ENCODE peak calls at places on chromosomes 13 and 19, in ten cellular contexts. One of them, this sample, is unnamed.

GRCh38 chr13:52845766-52846566 is 2.5 kb downstream of the PCDH8 start:
- DNase-seq in kidney tubule cell: peak; percentile 57
- DNase-seq in AML-193: no peak
- DNase-seq in AG04450: no peak
- DNase-seq in GF-D8: no peak
- DNase-seq in activated CD4-positive, alpha-beta T cell treated with anti-CD3 and anti-CD28 coated beads, Interleukin-2, amount 10 ng/mL, durations not matched to agents 7 days and 5 days: peak; percentile 37
- DNase-seq in activated gamma-delta T cell treated with anti-CD3 and anti-CD28 coated beads, Interleukin-2, amount 50 U/mL, for 16 hours: no peak
- DNase-seq in HTR-8/SVneo: no peak
- DNase-seq in T-helper 9 cell: no peak
- DNase-seq in naive thymus-derived CD4-positive, alpha-beta T cell: no peak
- DNase-seq in this sample: peak; percentile 26

GRCh38 chr19:37466277-37466797 is 907 bp downstream of the ZNF569 start:
- DNase-seq in AG04450: no peak
- DNase-seq in activated gamma-delta T cell treated with anti-CD3 and anti-CD28 coated beads, Interleukin-2, amount 50 U/mL, for 16 hours: no peak
- DNase-seq in T-helper 9 cell: no peak
- DNase-seq in activated CD4-positive, alpha-beta T cell treated with anti-CD3 and anti-CD28 coated beads, Interleukin-2, amount 10 ng/mL, durations not matched to agents 7 days and 5 days: no peak
- DNase-seq in kidney tubule cell: no peak
- DNase-seq in GF-D8: no peak
- DNase-seq in naive thymus-derived CD4-positive, alpha-beta T cell: no peak
- DNase-seq in HTR-8/SVneo: no peak
- DNase-seq in AML-193: no peak
- DNase-seq in this sample: no peak

GRCh38 chr13:33218020-33218419 is 67.5 kb downstream of the STARD13 start:
- DNase-seq in AML-193: no peak
- DNase-seq in activated gamma-delta T cell treated with anti-CD3 and anti-CD28 coated beads, Interleukin-2, amount 50 U/mL, for 16 hours: no peak
- DNase-seq in AG04450: no peak
- DNase-seq in HTR-8/SVneo: no peak
- DNase-seq in GF-D8: no peak
- DNase-seq in kidney tubule cell: peak; percentile 78
- DNase-seq in activated CD4-positive, alpha-beta T cell treated with anti-CD3 and anti-CD28 coated beads, Interleukin-2, amount 10 ng/mL, durations not matched to agents 7 days and 5 days: no peak
- DNase-seq in naive thymus-derived CD4-positive, alpha-beta T cell: no peak
- DNase-seq in T-helper 9 cell: no peak
- DNase-seq in this sample: no peak

GRCh38 chr19:10727599-10728250 is 9.8 kb downstream of the DNM2 start:
- DNase-seq in HTR-8/SVneo: no peak
- DNase-seq in T-helper 9 cell: no peak
- DNase-seq in AML-193: no peak
- DNase-seq in GF-D8: no peak
- DNase-seq in activated gamma-delta T cell treated with anti-CD3 and anti-CD28 coated beads, Interleukin-2, amount 50 U/mL, for 16 hours: no peak
- DNase-seq in activated CD4-positive, alpha-beta T cell treated with anti-CD3 and anti-CD28 coated beads, Interleukin-2, amount 10 ng/mL, durations not matched to agents 7 days and 5 days: no peak
- DNase-seq in AG04450: no peak
- DNase-seq in kidney tubule cell: no peak
- DNase-seq in naive thymus-derived CD4-positive, alpha-beta T cell: no peak
- DNase-seq in this sample: no peak

GRCh38 chr19:13212759-13213330 is 62.6 kb downstream of the IER2 start:
- DNase-seq in T-helper 9 cell: peak; percentile 75
- DNase-seq in HTR-8/SVneo: peak; percentile 38
- DNase-seq in GF-D8: no peak
- DNase-seq in AG04450: no peak
- DNase-seq in kidney tubule cell: peak; percentile 68
- DNase-seq in activated gamma-delta T cell treated with anti-CD3 and anti-CD28 coated beads, Interleukin-2, amount 50 U/mL, for 16 hours: peak; percentile 65
- DNase-seq in AML-193: no peak
- DNase-seq in activated CD4-positive, alpha-beta T cell treated with anti-CD3 and anti-CD28 coated beads, Interleukin-2, amount 10 ng/mL, durations not matched to agents 7 days and 5 days: peak; percentile 82
- DNase-seq in naive thymus-derived CD4-positive, alpha-beta T cell: peak; percentile 72
- DNase-seq in this sample: peak; percentile 67

GRCh38 chr13:58991826-58992477 is 1171.8 kb downstream of the DIAPH3 start:
- DNase-seq in naive thymus-derived CD4-positive, alpha-beta T cell: no peak
- DNase-seq in T-helper 9 cell: no peak
- DNase-seq in HTR-8/SVneo: no peak
- DNase-seq in kidney tubule cell: peak; percentile 55
- DNase-seq in GF-D8: no peak
- DNase-seq in AML-193: no peak
- DNase-seq in AG04450: no peak
- DNase-seq in activated gamma-delta T cell treated with anti-CD3 and anti-CD28 coated beads, Interleukin-2, amount 50 U/mL, for 16 hours: no peak
- DNase-seq in activated CD4-positive, alpha-beta T cell treated with anti-CD3 and anti-CD28 coated beads, Interleukin-2, amount 10 ng/mL, durations not matched to agents 7 days and 5 days: no peak
- DNase-seq in this sample: no peak

GRCh38 chr13:45370922-45371406 is 30.0 kb upstream of the TPT1 start:
- DNase-seq in activated gamma-delta T cell treated with anti-CD3 and anti-CD28 coated beads, Interleukin-2, amount 50 U/mL, for 16 hours: peak; percentile 34
- DNase-seq in naive thymus-derived CD4-positive, alpha-beta T cell: peak; percentile 56
- DNase-seq in activated CD4-positive, alpha-beta T cell treated with anti-CD3 and anti-CD28 coated beads, Interleukin-2, amount 10 ng/mL, durations not matched to agents 7 days and 5 days: peak; percentile 53
- DNase-seq in AML-193: no peak
- DNase-seq in AG04450: peak; percentile 73
- DNase-seq in T-helper 9 cell: peak; percentile 48
- DNase-seq in GF-D8: no peak
- DNase-seq in kidney tubule cell: peak; percentile 83
- DNase-seq in HTR-8/SVneo: peak; percentile 69
- DNase-seq in this sample: peak; percentile 35

GRCh38 chr19:55352040-55352439 is 2.5 kb downstream of the COX6B2 start:
- DNase-seq in kidney tubule cell: peak; percentile 66
- DNase-seq in AML-193: no peak
- DNase-seq in HTR-8/SVneo: no peak
- DNase-seq in activated gamma-delta T cell treated with anti-CD3 and anti-CD28 coated beads, Interleukin-2, amount 50 U/mL, for 16 hours: no peak
- DNase-seq in AG04450: no peak
- DNase-seq in T-helper 9 cell: no peak
- DNase-seq in GF-D8: no peak
- DNase-seq in activated CD4-positive, alpha-beta T cell treated with anti-CD3 and anti-CD28 coated beads, Interleukin-2, amount 10 ng/mL, durations not matched to agents 7 days and 5 days: no peak
- DNase-seq in naive thymus-derived CD4-positive, alpha-beta T cell: no peak
- DNase-seq in this sample: no peak

GRCh38 chr13:97810152-97810551 is 143.3 kb upstream of the IPO5 start:
- DNase-seq in HTR-8/SVneo: no peak
- DNase-seq in AG04450: no peak
- DNase-seq in kidney tubule cell: peak; percentile 13
- DNase-seq in GF-D8: no peak
- DNase-seq in activated CD4-positive, alpha-beta T cell treated with anti-CD3 and anti-CD28 coated beads, Interleukin-2, amount 10 ng/mL, durations not matched to agents 7 days and 5 days: no peak
- DNase-seq in activated gamma-delta T cell treated with anti-CD3 and anti-CD28 coated beads, Interleukin-2, amount 50 U/mL, for 16 hours: no peak
- DNase-seq in T-helper 9 cell: no peak
- DNase-seq in naive thymus-derived CD4-positive, alpha-beta T cell: no peak
- DNase-seq in AML-193: no peak
- DNase-seq in this sample: peak; percentile 5

GRCh38 chr13:94858856-94859811 is 146.8 kb upstream of the SOX21 start:
- DNase-seq in GF-D8: peak; percentile 49
- DNase-seq in naive thymus-derived CD4-positive, alpha-beta T cell: no peak
- DNase-seq in HTR-8/SVneo: no peak
- DNase-seq in kidney tubule cell: no peak
- DNase-seq in AG04450: no peak
- DNase-seq in AML-193: no peak
- DNase-seq in activated CD4-positive, alpha-beta T cell treated with anti-CD3 and anti-CD28 coated beads, Interleukin-2, amount 10 ng/mL, durations not matched to agents 7 days and 5 days: no peak
- DNase-seq in T-helper 9 cell: no peak
- DNase-seq in activated gamma-delta T cell treated with anti-CD3 and anti-CD28 coated beads, Interleukin-2, amount 50 U/mL, for 16 hours: no peak
- DNase-seq in this sample: no peak

GRCh38 chr13:35888327-35888940 is 242.7 kb downstream of the DCLK1 start:
- DNase-seq in kidney tubule cell: no peak
- DNase-seq in HTR-8/SVneo: no peak
- DNase-seq in T-helper 9 cell: no peak
- DNase-seq in naive thymus-derived CD4-positive, alpha-beta T cell: no peak
- DNase-seq in activated gamma-delta T cell treated with anti-CD3 and anti-CD28 coated beads, Interleukin-2, amount 50 U/mL, for 16 hours: no peak
- DNase-seq in GF-D8: no peak
- DNase-seq in AG04450: no peak
- DNase-seq in AML-193: no peak
- DNase-seq in activated CD4-positive, alpha-beta T cell treated with anti-CD3 and anti-CD28 coated beads, Interleukin-2, amount 10 ng/mL, durations not matched to agents 7 days and 5 days: no peak
- DNase-seq in this sample: no peak

GRCh38 chr19:45547965-45548609 is 36.5 kb downstream of the OPA3 start:
- DNase-seq in kidney tubule cell: peak; percentile 69
- DNase-seq in activated gamma-delta T cell treated with anti-CD3 and anti-CD28 coated beads, Interleukin-2, amount 50 U/mL, for 16 hours: no peak
- DNase-seq in AG04450: no peak
- DNase-seq in AML-193: no peak
- DNase-seq in HTR-8/SVneo: no peak
- DNase-seq in GF-D8: no peak
- DNase-seq in naive thymus-derived CD4-positive, alpha-beta T cell: no peak
- DNase-seq in T-helper 9 cell: no peak
- DNase-seq in activated CD4-positive, alpha-beta T cell treated with anti-CD3 and anti-CD28 coated beads, Interleukin-2, amount 10 ng/mL, durations not matched to agents 7 days and 5 days: no peak
- DNase-seq in this sample: peak; percentile 52

GRCh38 chr19:41937976-41938375 is 9.7 kb upstream of the ERFL start:
- DNase-seq in HTR-8/SVneo: no peak
- DNase-seq in T-helper 9 cell: no peak
- DNase-seq in AG04450: no peak
- DNase-seq in GF-D8: no peak
- DNase-seq in AML-193: no peak
- DNase-seq in activated gamma-delta T cell treated with anti-CD3 and anti-CD28 coated beads, Interleukin-2, amount 50 U/mL, for 16 hours: no peak
- DNase-seq in kidney tubule cell: no peak
- DNase-seq in activated CD4-positive, alpha-beta T cell treated with anti-CD3 and anti-CD28 coated beads, Interleukin-2, amount 10 ng/mL, durations not matched to agents 7 days and 5 days: no peak
- DNase-seq in naive thymus-derived CD4-positive, alpha-beta T cell: no peak
- DNase-seq in this sample: no peak

GRCh38 chr13:49110122-49110831 is 109.9 kb upstream of the MLNR start:
- DNase-seq in activated gamma-delta T cell treated with anti-CD3 and anti-CD28 coated beads, Interleukin-2, amount 50 U/mL, for 16 hours: peak; percentile 49
- DNase-seq in GF-D8: peak; percentile 94
- DNase-seq in AML-193: peak; percentile 96
- DNase-seq in kidney tubule cell: peak; percentile 87
- DNase-seq in AG04450: peak; percentile 66
- DNase-seq in HTR-8/SVneo: peak; percentile 47
- DNase-seq in naive thymus-derived CD4-positive, alpha-beta T cell: peak; percentile 76
- DNase-seq in T-helper 9 cell: peak; percentile 67
- DNase-seq in activated CD4-positive, alpha-beta T cell treated with anti-CD3 and anti-CD28 coated beads, Interleukin-2, amount 10 ng/mL, durations not matched to agents 7 days and 5 days: peak; percentile 86
- DNase-seq in this sample: peak; percentile 78

GRCh38 chr19:51110666-51110971 is 2.4 kb upstream of the CTU1 start:
- DNase-seq in GF-D8: no peak
- DNase-seq in AML-193: no peak
- DNase-seq in HTR-8/SVneo: no peak
- DNase-seq in AG04450: no peak
- DNase-seq in kidney tubule cell: no peak
- DNase-seq in naive thymus-derived CD4-positive, alpha-beta T cell: no peak
- DNase-seq in T-helper 9 cell: no peak
- DNase-seq in activated CD4-positive, alpha-beta T cell treated with anti-CD3 and anti-CD28 coated beads, Interleukin-2, amount 10 ng/mL, durations not matched to agents 7 days and 5 days: no peak
- DNase-seq in activated gamma-delta T cell treated with anti-CD3 and anti-CD28 coated beads, Interleukin-2, amount 50 U/mL, for 16 hours: no peak
- DNase-seq in this sample: no peak

GRCh38 chr19:412356-413355 is 3.7 kb upstream of the C2CD4C start:
- DNase-seq in activated gamma-delta T cell treated with anti-CD3 and anti-CD28 coated beads, Interleukin-2, amount 50 U/mL, for 16 hours: no peak
- DNase-seq in activated CD4-positive, alpha-beta T cell treated with anti-CD3 and anti-CD28 coated beads, Interleukin-2, amount 10 ng/mL, durations not matched to agents 7 days and 5 days: no peak
- DNase-seq in HTR-8/SVneo: no peak
- DNase-seq in kidney tubule cell: no peak
- DNase-seq in AML-193: no peak
- DNase-seq in T-helper 9 cell: no peak
- DNase-seq in GF-D8: no peak
- DNase-seq in naive thymus-derived CD4-positive, alpha-beta T cell: no peak
- DNase-seq in AG04450: no peak
- DNase-seq in this sample: no peak

GRCh38 chr13:46728777-46729176 is 68.2 kb downstream of the ESD start:
- DNase-seq in activated CD4-positive, alpha-beta T cell treated with anti-CD3 and anti-CD28 coated beads, Interleukin-2, amount 10 ng/mL, durations not matched to agents 7 days and 5 days: no peak
- DNase-seq in AG04450: no peak
- DNase-seq in kidney tubule cell: peak; percentile 23
- DNase-seq in T-helper 9 cell: no peak
- DNase-seq in activated gamma-delta T cell treated with anti-CD3 and anti-CD28 coated beads, Interleukin-2, amount 50 U/mL, for 16 hours: no peak
- DNase-seq in GF-D8: peak; percentile 3
- DNase-seq in AML-193: peak; percentile 40
- DNase-seq in HTR-8/SVneo: no peak
- DNase-seq in naive thymus-derived CD4-positive, alpha-beta T cell: no peak
- DNase-seq in this sample: peak; percentile 4

GRCh38 chr13:38421590-38422560 is 72.2 kb downstream of the UFM1 start:
- DNase-seq in activated gamma-delta T cell treated with anti-CD3 and anti-CD28 coated beads, Interleukin-2, amount 50 U/mL, for 16 hours: no peak
- DNase-seq in AML-193: no peak
- DNase-seq in kidney tubule cell: no peak
- DNase-seq in AG04450: no peak
- DNase-seq in naive thymus-derived CD4-positive, alpha-beta T cell: no peak
- DNase-seq in GF-D8: no peak
- DNase-seq in T-helper 9 cell: no peak
- DNase-seq in HTR-8/SVneo: no peak
- DNase-seq in activated CD4-positive, alpha-beta T cell treated with anti-CD3 and anti-CD28 coated beads, Interleukin-2, amount 10 ng/mL, durations not matched to agents 7 days and 5 days: no peak
- DNase-seq in this sample: no peak

GRCh38 chr19:6890421-6890913 is 3.1 kb downstream of the ADGRE1 start:
- DNase-seq in GF-D8: peak; percentile 66
- DNase-seq in kidney tubule cell: no peak
- DNase-seq in naive thymus-derived CD4-positive, alpha-beta T cell: peak; percentile 75
- DNase-seq in HTR-8/SVneo: no peak
- DNase-seq in activated gamma-delta T cell treated with anti-CD3 and anti-CD28 coated beads, Interleukin-2, amount 50 U/mL, for 16 hours: no peak
- DNase-seq in AML-193: no peak
- DNase-seq in AG04450: no peak
- DNase-seq in T-helper 9 cell: no peak
- DNase-seq in activated CD4-positive, alpha-beta T cell treated with anti-CD3 and anti-CD28 coated beads, Interleukin-2, amount 10 ng/mL, durations not matched to agents 7 days and 5 days: peak; percentile 54
- DNase-seq in this sample: no peak

GRCh38 chr13:101139076-101139475 is 277.2 kb downstream of the NALCN start:
- DNase-seq in AML-193: no peak
- DNase-seq in activated CD4-positive, alpha-beta T cell treated with anti-CD3 and anti-CD28 coated beads, Interleukin-2, amount 10 ng/mL, durations not matched to agents 7 days and 5 days: no peak
- DNase-seq in activated gamma-delta T cell treated with anti-CD3 and anti-CD28 coated beads, Interleukin-2, amount 50 U/mL, for 16 hours: no peak
- DNase-seq in T-helper 9 cell: no peak
- DNase-seq in AG04450: no peak
- DNase-seq in HTR-8/SVneo: no peak
- DNase-seq in kidney tubule cell: peak; percentile 17
- DNase-seq in naive thymus-derived CD4-positive, alpha-beta T cell: no peak
- DNase-seq in GF-D8: no peak
- DNase-seq in this sample: no peak

GRCh38 chr19:50500060-50500752 is 10.8 kb downstream of the JOSD2 start:
- DNase-seq in GF-D8: no peak
- DNase-seq in HTR-8/SVneo: no peak
- DNase-seq in AML-193: no peak
- DNase-seq in activated CD4-positive, alpha-beta T cell treated with anti-CD3 and anti-CD28 coated beads, Interleukin-2, amount 10 ng/mL, durations not matched to agents 7 days and 5 days: no peak
- DNase-seq in activated gamma-delta T cell treated with anti-CD3 and anti-CD28 coated beads, Interleukin-2, amount 50 U/mL, for 16 hours: no peak
- DNase-seq in naive thymus-derived CD4-positive, alpha-beta T cell: no peak
- DNase-seq in T-helper 9 cell: no peak
- DNase-seq in kidney tubule cell: no peak
- DNase-seq in AG04450: no peak
- DNase-seq in this sample: no peak

GRCh38 chr19:1168877-1169791 is 4.9 kb downstream of the SBNO2 start:
- DNase-seq in activated CD4-positive, alpha-beta T cell treated with anti-CD3 and anti-CD28 coated beads, Interleukin-2, amount 10 ng/mL, durations not matched to agents 7 days and 5 days: no peak
- DNase-seq in AG04450: no peak
- DNase-seq in T-helper 9 cell: no peak
- DNase-seq in kidney tubule cell: peak; percentile 90
- DNase-seq in HTR-8/SVneo: peak; percentile 73
- DNase-seq in activated gamma-delta T cell treated with anti-CD3 and anti-CD28 coated beads, Interleukin-2, amount 50 U/mL, for 16 hours: no peak
- DNase-seq in AML-193: no peak
- DNase-seq in GF-D8: no peak
- DNase-seq in naive thymus-derived CD4-positive, alpha-beta T cell: no peak
- DNase-seq in this sample: peak; percentile 79

GRCh38 chr13:41960195-41960699 is 662 bp downstream of the VWA8 start:
- DNase-seq in T-helper 9 cell: no peak
- DNase-seq in AML-193: no peak
- DNase-seq in HTR-8/SVneo: no peak
- DNase-seq in naive thymus-derived CD4-positive, alpha-beta T cell: no peak
- DNase-seq in GF-D8: no peak
- DNase-seq in AG04450: no peak
- DNase-seq in activated gamma-delta T cell treated with anti-CD3 and anti-CD28 coated beads, Interleukin-2, amount 50 U/mL, for 16 hours: no peak
- DNase-seq in kidney tubule cell: peak; percentile 50
- DNase-seq in activated CD4-positive, alpha-beta T cell treated with anti-CD3 and anti-CD28 coated beads, Interleukin-2, amount 10 ng/mL, durations not matched to agents 7 days and 5 days: no peak
- DNase-seq in this sample: no peak

GRCh38 chr13:20263393-20264044 is 31.4 kb upstream of the GJB6 start:
- DNase-seq in kidney tubule cell: no peak
- DNase-seq in activated gamma-delta T cell treated with anti-CD3 and anti-CD28 coated beads, Interleukin-2, amount 50 U/mL, for 16 hours: no peak
- DNase-seq in AG04450: no peak
- DNase-seq in GF-D8: no peak
- DNase-seq in T-helper 9 cell: no peak
- DNase-seq in AML-193: no peak
- DNase-seq in activated CD4-positive, alpha-beta T cell treated with anti-CD3 and anti-CD28 coated beads, Interleukin-2, amount 10 ng/mL, durations not matched to agents 7 days and 5 days: no peak
- DNase-seq in HTR-8/SVneo: no peak
- DNase-seq in naive thymus-derived CD4-positive, alpha-beta T cell: no peak
- DNase-seq in this sample: no peak

GRCh38 chr19:13574933-13575332 is 68.7 kb upstream of the CACNA1A start:
- DNase-seq in GF-D8: no peak
- DNase-seq in HTR-8/SVneo: no peak
- DNase-seq in T-helper 9 cell: no peak
- DNase-seq in naive thymus-derived CD4-positive, alpha-beta T cell: no peak
- DNase-seq in AML-193: no peak
- DNase-seq in activated CD4-positive, alpha-beta T cell treated with anti-CD3 and anti-CD28 coated beads, Interleukin-2, amount 10 ng/mL, durations not matched to agents 7 days and 5 days: no peak
- DNase-seq in activated gamma-delta T cell treated with anti-CD3 and anti-CD28 coated beads, Interleukin-2, amount 50 U/mL, for 16 hours: no peak
- DNase-seq in kidney tubule cell: no peak
- DNase-seq in AG04450: no peak
- DNase-seq in this sample: peak; percentile 6

GRCh38 chr13:57740719-57741118 is 109.2 kb downstream of the PCDH17 start:
- DNase-seq in AG04450: no peak
- DNase-seq in naive thymus-derived CD4-positive, alpha-beta T cell: no peak
- DNase-seq in activated CD4-positive, alpha-beta T cell treated with anti-CD3 and anti-CD28 coated beads, Interleukin-2, amount 10 ng/mL, durations not matched to agents 7 days and 5 days: no peak
- DNase-seq in GF-D8: no peak
- DNase-seq in T-helper 9 cell: no peak
- DNase-seq in kidney tubule cell: no peak
- DNase-seq in activated gamma-delta T cell treated with anti-CD3 and anti-CD28 coated beads, Interleukin-2, amount 50 U/mL, for 16 hours: no peak
- DNase-seq in AML-193: no peak
- DNase-seq in HTR-8/SVneo: no peak
- DNase-seq in this sample: no peak

GRCh38 chr13:51584731-51585191 is 499 bp downstream of the WDFY2 start:
- DNase-seq in HTR-8/SVneo: peak; percentile 8
- DNase-seq in activated gamma-delta T cell treated with anti-CD3 and anti-CD28 coated beads, Interleukin-2, amount 50 U/mL, for 16 hours: peak; percentile 49
- DNase-seq in T-helper 9 cell: peak; percentile 61
- DNase-seq in activated CD4-positive, alpha-beta T cell treated with anti-CD3 and anti-CD28 coated beads, Interleukin-2, amount 10 ng/mL, durations not matched to agents 7 days and 5 days: peak; percentile 82
- DNase-seq in GF-D8: peak; percentile 44
- DNase-seq in kidney tubule cell: peak; percentile 72
- DNase-seq in AG04450: no peak
- DNase-seq in naive thymus-derived CD4-positive, alpha-beta T cell: peak; percentile 79
- DNase-seq in AML-193: peak; percentile 33
- DNase-seq in this sample: no peak